ENCODE peak calls at places on chromosomes 11 and 22, in eight cellular contexts. F is kidney; Y is HFF-Myc; W is colonic mucosa; X is prostate gland; Z is CD4-positive, alpha-beta T cell; L is Calu3; G is testis. U is an unnamed sample.

GRCh38 chr11:113289341-113290187 is 24.8 kb upstream of the TTC12 start:
- DNase-seq in F (no peak), Y (peak), W (peak), X (peak), Z (peak), L (peak), G (peak), U (no peak)

GRCh38 chr22:33958741-33959140 is 38.5 kb upstream of the LARGE1 start:
- DNase-seq in F (no peak), Y (no peak), W (no peak), X (no peak), Z (no peak), L (no peak), G (no peak), U (no peak)

GRCh38 chr22:19058713-19059451 is 63.3 kb downstream of the DGCR2 start:
- DNase-seq in F (peak), Y (no peak), W (no peak), X (no peak), Z (no peak), L (no peak), G (peak), U (no peak)

GRCh38 chr11:47552086-47552580 is 799 bp downstream of the CELF1 start:
- DNase-seq in F (peak), Y (no peak), W (peak), X (no peak), Z (no peak), L (peak), G (no peak), U (no peak)

GRCh38 chr22:36257308-36257707 is 4.4 kb downstream of the APOL1 start:
- DNase-seq in F (no peak), Y (no peak), W (no peak), X (no peak), Z (no peak), L (no peak), G (no peak), U (no peak)

GRCh38 chr11:7672960-7673723 is at the start of gene CYB5R2:
- DNase-seq in F (peak), Y (no peak), W (peak), X (peak), Z (no peak), L (peak), G (peak), U (peak)

GRCh38 chr22:44664149-44664548 is 37.9 kb upstream of the PRR5 start:
- DNase-seq in F (peak), Y (no peak), W (peak), X (no peak), Z (peak), L (no peak), G (peak), U (no peak)

GRCh38 chr11:67393437-67393836 is 1.7 kb downstream of the RAD9A start:
- DNase-seq in F (no peak), Y (no peak), W (no peak), X (no peak), Z (no peak), L (no peak), G (no peak), U (no peak)

GRCh38 chr22:22348127-22348814 is 103.7 kb downstream of the VPREB1 start:
- DNase-seq in F (no peak), Y (no peak), W (no peak), X (no peak), Z (no peak), L (peak), G (peak), U (no peak)

GRCh38 chr11:120096756-120097191 is 41.1 kb downstream of the TRIM29 start:
- DNase-seq in F (no peak), Y (no peak), W (no peak), X (no peak), Z (no peak), L (no peak), G (no peak), U (no peak)

GRCh38 chr11:99739464-99740089 is 718.8 kb downstream of the CNTN5 start:
- DNase-seq in F (no peak), Y (no peak), W (no peak), X (no peak), Z (no peak), L (peak), G (peak), U (no peak)

GRCh38 chr11:126335463-126335760 is 20.1 kb upstream of the ST3GAL4 start:
- DNase-seq in F (no peak), Y (no peak), W (no peak), X (no peak), Z (no peak), L (no peak), G (no peak), U (no peak)

GRCh38 chr11:134655189-134655937 is 243.3 kb upstream of the B3GAT1 start:
- DNase-seq in F (peak), Y (no peak), W (peak), X (no peak), Z (no peak), L (no peak), G (no peak), U (no peak)

GRCh38 chr11:113531575-113532451 is 56.6 kb upstream of the DRD2 start:
- DNase-seq in F (no peak), Y (no peak), W (no peak), X (no peak), Z (no peak), L (no peak), G (peak), U (no peak)

GRCh38 chr11:32610926-32611325 is 27.3 kb downstream of the EIF3M start:
- DNase-seq in F (no peak), Y (no peak), W (no peak), X (no peak), Z (no peak), L (no peak), G (no peak), U (no peak)

GRCh38 chr11:78860720-78861422 is 286.2 kb upstream of the NARS2 start:
- DNase-seq in F (no peak), Y (no peak), W (no peak), X (no peak), Z (no peak), L (no peak), G (no peak), U (no peak)

GRCh38 chr22:30205281-30206115 is 41.1 kb downstream of the LIF start:
- DNase-seq in F (peak), Y (peak), W (no peak), X (no peak), Z (no peak), L (no peak), G (peak), U (peak)

GRCh38 chr11:125069008-125069407 is 5.9 kb downstream of the SLC37A2 start:
- DNase-seq in F (no peak), Y (no peak), W (no peak), X (no peak), Z (no peak), L (no peak), G (no peak), U (no peak)

GRCh38 chr11:108873305-108873704 is 208.4 kb downstream of the DDX10 start:
- DNase-seq in F (no peak), Y (no peak), W (no peak), X (no peak), Z (no peak), L (no peak), G (no peak), U (no peak)

GRCh38 chr11:70483077-70483861 is 84.9 kb downstream of the CTTN start:
- DNase-seq in F (peak), Y (no peak), W (no peak), X (no peak), Z (no peak), L (peak), G (no peak), U (no peak)

GRCh38 chr11:112524808-112525207 is 264.1 kb upstream of the PLET1 start:
- DNase-seq in F (peak), Y (no peak), W (no peak), X (no peak), Z (no peak), L (no peak), G (no peak), U (no peak)

GRCh38 chr11:10307411-10308207 is 2.7 kb downstream of the ADM start:
- DNase-seq in F (peak), Y (no peak), W (peak), X (peak), Z (peak), L (peak), G (peak), U (peak)

GRCh38 chr11:111845256-111846028 is 25.9 kb downstream of the ALG9 start:
- DNase-seq in F (no peak), Y (no peak), W (no peak), X (no peak), Z (no peak), L (no peak), G (no peak), U (no peak)

GRCh38 chr11:61777234-61778090 is 14.9 kb downstream of the TMEM258 start:
- DNase-seq in F (peak), Y (no peak), W (peak), X (no peak), Z (peak), L (no peak), G (peak), U (no peak)

GRCh38 chr11:69696749-69697488 is 6.9 kb downstream of the FGF19 start:
- DNase-seq in F (no peak), Y (no peak), W (no peak), X (no peak), Z (no peak), L (no peak), G (no peak), U (no peak)

GRCh38 chr11:110479445-110480101 is 49.8 kb downstream of the FDX1 start:
- DNase-seq in F (no peak), Y (no peak), W (no peak), X (no peak), Z (no peak), L (no peak), G (no peak), U (no peak)

GRCh38 chr11:134406264-134407185 is 5.5 kb downstream of the B3GAT1 start:
- DNase-seq in F (no peak), Y (no peak), W (no peak), X (no peak), Z (no peak), L (no peak), G (no peak), U (no peak)

GRCh38 chr11:134584001-134584561 is 172.0 kb upstream of the B3GAT1 start:
- DNase-seq in F (no peak), Y (no peak), W (no peak), X (no peak), Z (no peak), L (no peak), G (no peak), U (no peak)

GRCh38 chr11:69994810-69995209 is 83.3 kb upstream of the ANO1 start:
- DNase-seq in F (no peak), Y (no peak), W (no peak), X (no peak), Z (no peak), L (no peak), G (no peak), U (no peak)

GRCh38 chr11:92204731-92205130 is 19.9 kb upstream of the FAT3 start:
- DNase-seq in F (no peak), Y (no peak), W (no peak), X (no peak), Z (no peak), L (no peak), G (no peak), U (no peak)

GRCh38 chr11:17810736-17811135 is 76.2 kb downstream of the KCNC1 start:
- DNase-seq in F (no peak), Y (peak), W (no peak), X (no peak), Z (no peak), L (no peak), G (peak), U (no peak)

GRCh38 chr11:3994030-3994640 is 100.5 kb upstream of the RRM1 start:
- DNase-seq in F (no peak), Y (no peak), W (no peak), X (no peak), Z (no peak), L (no peak), G (no peak), U (no peak)

GRCh38 chr11:102829671-102830070 is 13.7 kb downstream of the MMP3 start:
- DNase-seq in F (no peak), Y (no peak), W (no peak), X (no peak), Z (no peak), L (no peak), G (no peak), U (no peak)

GRCh38 chr11:102832612-102833011 is 10.8 kb downstream of the MMP3 start:
- DNase-seq in F (no peak), Y (no peak), W (no peak), X (no peak), Z (no peak), L (no peak), G (no peak), U (no peak)

GRCh38 chr11:102830328-102830727 is 13.1 kb downstream of the MMP3 start:
- DNase-seq in F (no peak), Y (no peak), W (no peak), X (no peak), Z (no peak), L (no peak), G (no peak), U (no peak)

GRCh38 chr11:102831709-102832492 is 11.5 kb downstream of the MMP3 start:
- DNase-seq in F (no peak), Y (peak), W (no peak), X (no peak), Z (no peak), L (no peak), G (no peak), U (no peak)

GRCh38 chr11:102831128-102831708 is 12.2 kb downstream of the MMP3 start:
- DNase-seq in F (no peak), Y (peak), W (peak), X (peak), Z (no peak), L (peak), G (peak), U (no peak)
- TF ChIP-seq CTCF in F (peak), Y (peak), W (peak), X (peak), Z (no peak), L (peak), G (no peak), U (no peak)

GRCh38 chr22:41745968-41746367 is 46.7 kb downstream of the MEI1 start:
- DNase-seq in F (no peak), Y (no peak), W (no peak), X (no peak), Z (no peak), L (no peak), G (no peak), U (no peak)

GRCh38 chr22:41746563-41747400 is 47.5 kb downstream of the MEI1 start:
- DNase-seq in F (peak), Y (peak), W (peak), X (peak), Z (peak), L (peak), G (peak), U (peak)

GRCh38 chr22:41739576-41739975 is 40.3 kb downstream of the MEI1 start:
- DNase-seq in F (no peak), Y (no peak), W (no peak), X (no peak), Z (no peak), L (no peak), G (no peak), U (no peak)

GRCh38 chr22:41742918-41743317 is 43.6 kb downstream of the MEI1 start:
- DNase-seq in F (no peak), Y (no peak), W (no peak), X (no peak), Z (no peak), L (no peak), G (no peak), U (no peak)
- TF ChIP-seq CTCF in F (no peak), Y (no peak), W (no peak), X (no peak), Z (no peak), L (no peak), G (no peak), U (no peak)

GRCh38 chr11:15057352-15057751 is 16.0 kb upstream of the CALCB start:
- DNase-seq in F (no peak), Y (no peak), W (no peak), X (no peak), Z (no peak), L (no peak), G (no peak), U (no peak)

GRCh38 chr11:15059132-15059531 is 14.3 kb upstream of the CALCB start:
- DNase-seq in F (no peak), Y (no peak), W (no peak), X (no peak), Z (no peak), L (no peak), G (no peak), U (no peak)

DNA sequence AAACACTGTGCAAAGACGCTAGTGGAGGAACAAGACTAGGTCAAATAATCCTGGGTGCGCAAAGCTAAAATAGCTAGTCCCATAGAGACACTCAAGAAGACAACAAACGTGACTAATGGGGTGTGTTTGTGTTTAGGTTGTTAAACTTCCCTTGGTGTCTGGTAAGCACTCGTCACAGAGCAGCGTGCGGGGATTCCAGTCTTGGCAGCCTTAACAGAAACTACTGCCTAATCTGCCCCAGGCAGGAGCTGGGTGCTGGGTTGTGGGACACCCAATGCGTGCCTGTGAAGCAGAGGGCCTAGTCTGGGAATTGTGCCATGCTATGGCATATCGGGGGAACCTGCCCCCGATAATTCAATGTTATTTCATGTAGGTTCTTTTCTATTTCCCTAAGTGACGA is 10.8 kb upstream of the CALCB start:
- DNase-seq in F (no peak), Y (no peak), W (no peak), X (no peak), Z (no peak), L (no peak), G (no peak), U (no peak)
- TF ChIP-seq CTCF in F (no peak), Y (no peak), W (no peak), X (no peak), Z (no peak), L (no peak), G (no peak), U (no peak)

DNA sequence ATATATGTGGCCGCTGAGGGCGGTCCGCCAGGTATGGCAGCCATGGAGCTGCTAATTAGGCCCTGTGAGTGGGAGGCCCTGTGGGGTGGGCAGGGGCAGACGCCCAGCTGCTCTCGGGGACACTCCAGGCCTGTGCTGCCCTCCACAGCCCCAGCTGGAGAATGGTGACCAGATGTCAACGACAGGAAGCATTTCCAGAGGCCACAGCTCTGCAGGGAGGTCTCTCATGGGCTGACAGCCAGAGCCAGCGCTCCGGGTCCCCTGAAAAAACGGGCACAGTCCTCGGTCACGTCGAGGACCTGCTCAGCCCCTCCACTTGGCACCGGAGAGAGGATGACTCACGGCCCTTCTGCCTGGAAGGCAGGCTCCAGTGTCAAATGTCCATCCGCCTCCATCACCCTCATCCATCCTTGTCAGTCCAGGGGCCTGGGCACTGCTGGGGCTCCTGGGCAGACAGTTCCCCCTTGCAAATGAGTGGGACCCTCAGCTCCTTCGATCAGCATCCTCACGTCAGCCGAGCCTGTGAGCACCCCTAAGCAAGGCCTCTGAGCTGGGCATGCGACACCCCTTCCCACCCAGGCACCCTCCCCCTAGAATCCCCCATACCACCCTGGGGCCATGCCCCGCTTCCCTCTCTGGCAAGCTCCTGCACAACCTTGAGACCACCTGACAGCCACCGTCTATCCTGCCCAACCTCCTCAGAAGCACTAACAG is 1.9 kb downstream of the BID start:
- DNase-seq in F (peak), Y (no peak), W (no peak), X (no peak), Z (no peak), L (peak), G (no peak), U (no peak)
- TF ChIP-seq CTCF in F (no peak), Y (no peak), W (no peak), X (no peak), Z (no peak), L (no peak), G (no peak), U (no peak)

GRCh38 chr22:24518774-24519485 is 23.8 kb downstream of the UPB1 start:
- DNase-seq in F (no peak), Y (no peak), W (no peak), X (no peak), Z (no peak), L (no peak), G (no peak), U (no peak)

GRCh38 chr22:24518228-24518627 is 23.1 kb downstream of the UPB1 start:
- DNase-seq in F (no peak), Y (no peak), W (no peak), X (no peak), Z (no peak), L (no peak), G (no peak), U (no peak)

GRCh38 chr22:24523873-24524272 is 28.7 kb downstream of the UPB1 start:
- DNase-seq in F (no peak), Y (no peak), W (no peak), X (no peak), Z (no peak), L (no peak), G (no peak), U (no peak)

GRCh38 chr22:24525416-24526037 is 29.4 kb downstream of the GUCD1 start:
- DNase-seq in F (peak), Y (peak), W (peak), X (peak), Z (peak), L (peak), G (peak), U (peak)

GRCh38 chr22:24521791-24522245 is 26.7 kb downstream of the UPB1 start:
- DNase-seq in F (peak), Y (no peak), W (peak), X (peak), Z (no peak), L (peak), G (peak), U (no peak)
- TF ChIP-seq CTCF in F (peak), Y (peak), W (peak), X (peak), Z (peak), L (peak), G (no peak), U (no peak)

U was measured in omental fat pad.